ENCODE peak calls at places on chromosomes 1 and 21, in eight cellular contexts. One of them, this sample, is unnamed.
A peak's percentile ranks its signal among the peaks of the same experiment; 100 is the strongest.

GRCh38 chr1:227131193-227131592 is 187.1 kb downstream of the CDC42BPA start:
- DNase-seq in hepatocyte: peak; percentile 22
- DNase-seq in AG09309: peak; percentile 20
- DNase-seq in cardiac fibroblast: peak; percentile 74
- DNase-seq in mucosa of descending colon: no peak
- DNase-seq in retinal pigment epithelial cell: no peak
- DNase-seq in HepG2: peak; percentile 30
- DNase-seq in right atrium auricular region: no peak
- DNase-seq in this sample: no peak

GRCh38 chr1:76868916-76869315 is 1.6 kb downstream of the ST6GALNAC5 start:
- DNase-seq in hepatocyte: peak; percentile 8
- DNase-seq in AG09309: no peak
- DNase-seq in cardiac fibroblast: no peak
- DNase-seq in mucosa of descending colon: no peak
- DNase-seq in retinal pigment epithelial cell: no peak
- DNase-seq in HepG2: no peak
- DNase-seq in right atrium auricular region: no peak
- DNase-seq in this sample: no peak

GRCh38 chr1:15101112-15101760 is 52.3 kb upstream of the TMEM51 start:
- DNase-seq in hepatocyte: no peak
- DNase-seq in AG09309: no peak
- DNase-seq in cardiac fibroblast: no peak
- DNase-seq in mucosa of descending colon: no peak
- DNase-seq in retinal pigment epithelial cell: no peak
- DNase-seq in HepG2: no peak
- DNase-seq in right atrium auricular region: no peak
- DNase-seq in this sample: no peak

GRCh38 chr1:236292425-236292824 is 10.7 kb upstream of the ERO1B start:
- DNase-seq in hepatocyte: no peak
- DNase-seq in AG09309: no peak
- DNase-seq in cardiac fibroblast: no peak
- DNase-seq in mucosa of descending colon: no peak
- DNase-seq in retinal pigment epithelial cell: no peak
- DNase-seq in HepG2: no peak
- DNase-seq in right atrium auricular region: no peak
- DNase-seq in this sample: no peak

GRCh38 chr1:7515175-7515574 is 255.9 kb upstream of the VAMP3 start:
- DNase-seq in hepatocyte: no peak
- DNase-seq in AG09309: no peak
- DNase-seq in cardiac fibroblast: no peak
- DNase-seq in mucosa of descending colon: no peak
- DNase-seq in retinal pigment epithelial cell: no peak
- DNase-seq in HepG2: no peak
- DNase-seq in right atrium auricular region: no peak
- DNase-seq in this sample: peak; percentile 32

GRCh38 chr21:45317401-45318145 is 29.9 kb upstream of the POFUT2 start:
- DNase-seq in hepatocyte: no peak
- DNase-seq in AG09309: no peak
- DNase-seq in cardiac fibroblast: peak; percentile 75
- DNase-seq in mucosa of descending colon: no peak
- DNase-seq in retinal pigment epithelial cell: no peak
- DNase-seq in HepG2: peak; percentile 59
- DNase-seq in right atrium auricular region: no peak
- DNase-seq in this sample: no peak

GRCh38 chr1:53377438-53377841 is 49.6 kb upstream of the LRP8 start:
- DNase-seq in hepatocyte: no peak
- DNase-seq in AG09309: no peak
- DNase-seq in cardiac fibroblast: no peak
- DNase-seq in mucosa of descending colon: no peak
- DNase-seq in retinal pigment epithelial cell: no peak
- DNase-seq in HepG2: no peak
- DNase-seq in right atrium auricular region: no peak
- DNase-seq in this sample: no peak

GRCh38 chr1:228238461-228238860 is 30.6 kb downstream of the OBSCN start:
- DNase-seq in hepatocyte: no peak
- DNase-seq in AG09309: no peak
- DNase-seq in cardiac fibroblast: no peak
- DNase-seq in mucosa of descending colon: no peak
- DNase-seq in retinal pigment epithelial cell: no peak
- DNase-seq in HepG2: no peak
- DNase-seq in right atrium auricular region: no peak
- DNase-seq in this sample: no peak

DNA sequence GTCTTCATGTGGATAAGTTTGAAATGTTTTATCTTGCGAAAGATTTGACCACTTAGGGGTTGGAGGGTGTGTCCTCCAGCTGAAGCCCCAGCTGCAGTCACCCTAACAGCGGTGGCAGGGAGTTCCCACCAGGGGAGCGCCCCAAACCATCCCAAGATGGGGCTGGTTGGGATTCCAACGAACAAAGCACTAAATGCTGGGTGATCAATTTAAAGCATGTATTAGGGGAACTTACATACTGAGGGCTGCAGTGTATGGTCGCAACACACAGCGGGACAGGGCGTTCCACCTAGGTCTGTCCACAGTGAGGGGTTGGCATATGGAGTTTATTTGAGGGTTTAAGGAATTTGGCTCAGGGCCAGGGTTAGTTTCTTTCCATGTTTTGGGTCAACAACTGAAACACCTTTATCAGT is 26.3 kb downstream of the SLC37A1 start:
- DNase-seq in hepatocyte: no peak
- DNase-seq in AG09309: no peak
- DNase-seq in cardiac fibroblast: no peak
- DNase-seq in mucosa of descending colon: no peak
- DNase-seq in retinal pigment epithelial cell: no peak
- DNase-seq in HepG2: no peak
- DNase-seq in right atrium auricular region: no peak
- DNase-seq in this sample: no peak
- TF ChIP-seq CTCF in hepatocyte: peak; percentile 14
- TF ChIP-seq CTCF in AG09309: peak; percentile 12
- TF ChIP-seq CTCF in cardiac fibroblast: no peak
- TF ChIP-seq CTCF in mucosa of descending colon: no peak
- TF ChIP-seq CTCF in retinal pigment epithelial cell: no peak
- TF ChIP-seq CTCF in HepG2: peak; percentile 61
- TF ChIP-seq CTCF in right atrium auricular region: no peak
- TF ChIP-seq CTCF in this sample: peak; percentile 8

DNA sequence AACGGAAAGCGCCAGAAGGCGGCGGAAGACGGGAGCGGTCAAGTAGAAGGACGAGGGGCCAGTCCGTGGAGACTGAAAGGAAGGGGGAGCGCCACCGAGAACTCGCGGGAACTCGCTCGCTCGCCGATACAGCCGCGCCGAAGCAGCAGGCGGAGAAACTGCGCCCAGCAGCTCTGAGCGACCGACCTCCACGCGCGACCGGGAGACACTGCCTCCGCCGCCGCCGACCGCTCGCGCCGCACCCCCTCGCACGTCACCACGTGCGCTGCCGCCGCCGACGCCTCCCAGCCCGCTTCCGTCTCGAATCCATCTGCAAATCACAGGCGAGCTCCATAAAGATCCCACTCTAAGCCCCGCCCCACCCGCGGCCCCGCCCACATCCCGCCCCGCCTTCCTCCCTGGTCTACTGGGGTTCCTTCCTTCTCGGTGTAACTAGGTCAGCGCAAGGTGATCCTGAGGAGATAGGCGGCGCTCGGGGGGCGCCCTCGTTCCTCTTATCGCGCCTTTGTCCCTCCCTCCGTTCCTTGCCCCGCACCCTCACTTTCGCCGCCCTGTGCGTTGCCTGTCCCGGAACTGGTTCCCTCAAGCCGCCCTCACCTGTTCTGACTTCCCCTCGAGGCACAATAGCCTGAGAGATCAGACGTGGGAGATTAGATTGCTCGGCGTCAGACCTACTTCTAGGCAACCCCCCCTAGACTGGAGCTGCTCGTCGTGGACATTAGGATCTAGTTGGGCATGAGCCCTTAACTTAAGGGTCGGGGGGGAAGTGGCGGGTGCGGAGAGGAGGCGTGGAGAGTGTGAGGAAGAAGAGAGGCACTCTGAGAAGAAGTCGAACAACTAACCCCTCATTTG is at the start of gene IVNS1ABP:
- DNase-seq in hepatocyte: peak; percentile 96
- DNase-seq in AG09309: peak; percentile 71
- DNase-seq in cardiac fibroblast: peak; percentile 93
- DNase-seq in mucosa of descending colon: peak; percentile 97
- DNase-seq in retinal pigment epithelial cell: peak; percentile 76
- DNase-seq in HepG2: peak; percentile 81
- DNase-seq in right atrium auricular region: peak; percentile 96
- DNase-seq in this sample: peak; percentile 72
- TF ChIP-seq CTCF in hepatocyte: peak; percentile 39
- TF ChIP-seq CTCF in AG09309: no peak
- TF ChIP-seq CTCF in cardiac fibroblast: peak; percentile 32
- TF ChIP-seq CTCF in mucosa of descending colon: no peak
- TF ChIP-seq CTCF in retinal pigment epithelial cell: peak; percentile 30
- TF ChIP-seq CTCF in HepG2: peak; percentile 80
- TF ChIP-seq CTCF in right atrium auricular region: no peak
- TF ChIP-seq CTCF in this sample: peak; percentile 11

GRCh38 chr1:194889310-194889709 is 1702.9 kb upstream of the B3GALT2 start:
- DNase-seq in hepatocyte: no peak
- DNase-seq in AG09309: no peak
- DNase-seq in cardiac fibroblast: no peak
- DNase-seq in mucosa of descending colon: no peak
- DNase-seq in retinal pigment epithelial cell: no peak
- DNase-seq in HepG2: no peak
- DNase-seq in right atrium auricular region: no peak
- DNase-seq in this sample: no peak
- TF ChIP-seq CTCF in hepatocyte: no peak
- TF ChIP-seq CTCF in AG09309: no peak
- TF ChIP-seq CTCF in cardiac fibroblast: no peak
- TF ChIP-seq CTCF in mucosa of descending colon: no peak
- TF ChIP-seq CTCF in retinal pigment epithelial cell: no peak
- TF ChIP-seq CTCF in HepG2: no peak
- TF ChIP-seq CTCF in right atrium auricular region: no peak
- TF ChIP-seq CTCF in this sample: no peak

GRCh38 chr1:245999697-246000637 is 507.1 kb downstream of the SMYD3 start:
- DNase-seq in hepatocyte: no peak
- DNase-seq in AG09309: no peak
- DNase-seq in cardiac fibroblast: no peak
- DNase-seq in mucosa of descending colon: no peak
- DNase-seq in retinal pigment epithelial cell: no peak
- DNase-seq in HepG2: no peak
- DNase-seq in right atrium auricular region: no peak
- DNase-seq in this sample: no peak
- TF ChIP-seq CTCF in hepatocyte: no peak
- TF ChIP-seq CTCF in AG09309: no peak
- TF ChIP-seq CTCF in cardiac fibroblast: no peak
- TF ChIP-seq CTCF in mucosa of descending colon: no peak
- TF ChIP-seq CTCF in retinal pigment epithelial cell: no peak
- TF ChIP-seq CTCF in HepG2: no peak
- TF ChIP-seq CTCF in right atrium auricular region: no peak
- TF ChIP-seq CTCF in this sample: no peak

GRCh38 chr1:211118407-211119102 is 15.4 kb downstream of the KCNH1 start:
- DNase-seq in hepatocyte: no peak
- DNase-seq in AG09309: peak; percentile 24
- DNase-seq in cardiac fibroblast: no peak
- DNase-seq in mucosa of descending colon: no peak
- DNase-seq in retinal pigment epithelial cell: no peak
- DNase-seq in HepG2: no peak
- DNase-seq in right atrium auricular region: no peak
- DNase-seq in this sample: no peak
- TF ChIP-seq CTCF in hepatocyte: no peak
- TF ChIP-seq CTCF in AG09309: peak; percentile 22
- TF ChIP-seq CTCF in cardiac fibroblast: no peak
- TF ChIP-seq CTCF in mucosa of descending colon: no peak
- TF ChIP-seq CTCF in retinal pigment epithelial cell: no peak
- TF ChIP-seq CTCF in HepG2: no peak
- TF ChIP-seq CTCF in right atrium auricular region: no peak
- TF ChIP-seq CTCF in this sample: no peak

GRCh38 chr1:107318932-107319331 is 178.1 kb downstream of the NTNG1 start:
- DNase-seq in hepatocyte: no peak
- DNase-seq in AG09309: no peak
- DNase-seq in cardiac fibroblast: no peak
- DNase-seq in mucosa of descending colon: no peak
- DNase-seq in retinal pigment epithelial cell: no peak
- DNase-seq in HepG2: no peak
- DNase-seq in right atrium auricular region: no peak
- DNase-seq in this sample: no peak
- TF ChIP-seq CTCF in hepatocyte: no peak
- TF ChIP-seq CTCF in AG09309: no peak
- TF ChIP-seq CTCF in cardiac fibroblast: no peak
- TF ChIP-seq CTCF in mucosa of descending colon: no peak
- TF ChIP-seq CTCF in retinal pigment epithelial cell: no peak
- TF ChIP-seq CTCF in HepG2: no peak
- TF ChIP-seq CTCF in right atrium auricular region: no peak
- TF ChIP-seq CTCF in this sample: no peak

DNA sequence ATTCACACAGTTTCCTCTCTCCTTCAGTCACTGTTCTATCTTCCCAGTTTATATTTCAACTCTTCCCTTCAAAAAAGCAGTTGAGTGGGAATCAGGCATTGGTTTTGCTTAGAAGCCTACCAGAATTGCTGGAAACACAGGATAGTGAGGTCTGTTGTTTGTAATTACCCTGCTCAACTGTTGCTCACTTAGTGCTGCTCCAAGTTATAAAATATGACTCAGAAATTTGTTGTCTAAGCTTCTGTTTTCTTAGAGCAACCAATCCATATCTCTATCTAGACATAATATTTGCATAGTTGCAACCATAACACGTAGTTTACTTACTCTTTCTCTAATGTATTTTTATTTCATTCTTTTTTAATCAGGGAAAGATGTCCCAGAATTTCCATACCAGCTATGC is 87.9 kb downstream of the MACF1 start:
- DNase-seq in hepatocyte: no peak
- DNase-seq in AG09309: no peak
- DNase-seq in cardiac fibroblast: no peak
- DNase-seq in mucosa of descending colon: no peak
- DNase-seq in retinal pigment epithelial cell: no peak
- DNase-seq in HepG2: no peak
- DNase-seq in right atrium auricular region: no peak
- DNase-seq in this sample: no peak
- TF ChIP-seq CTCF in hepatocyte: no peak
- TF ChIP-seq CTCF in AG09309: no peak
- TF ChIP-seq CTCF in cardiac fibroblast: no peak
- TF ChIP-seq CTCF in mucosa of descending colon: no peak
- TF ChIP-seq CTCF in retinal pigment epithelial cell: no peak
- TF ChIP-seq CTCF in HepG2: no peak
- TF ChIP-seq CTCF in right atrium auricular region: no peak
- TF ChIP-seq CTCF in this sample: no peak

This sample was measured in kidney epithelial cell.